ENCODE peak calls at places on chromosomes 1 and 21, in eight cellular contexts. C, D, Z, S, W, N, X and R are unnamed samples.
A peak's percentile ranks its signal among the peaks of the same experiment; 100 is the strongest.

GRCh38 chr21:15439726-15440125 is 290.1 kb upstream of the USP25 start:
- DNase-seq in N (no peak), X (no peak), S (no peak), D (no peak), W (no peak), C (no peak), Z (no peak), R (no peak)

GRCh38 chr1:185929759-185930158 is 195.6 kb downstream of the HMCN1 start:
- DNase-seq in Z (no peak), W (no peak), X (no peak), D (no peak), S (no peak), N (no peak), C (no peak), R (no peak)

GRCh38 chr1:181506563-181507353 is 23.4 kb downstream of the CACNA1E start:
- DNase-seq in C (no peak), Z (no peak), X (no peak), D (no peak), S (no peak), N (no peak), W (no peak), R (no peak)

GRCh38 chr21:26800455-26801454 is 44.5 kb downstream of the ADAMTS1 start:
- DNase-seq in X (no peak), N (no peak), W (no peak), Z (no peak), C (no peak), S (peak; percentile 65), D (no peak), R (no peak)

GRCh38 chr1:47844556-47844950 is 152.6 kb downstream of the TRABD2B start:
- DNase-seq in Z (no peak), D (no peak), N (no peak), W (no peak), S (no peak), C (no peak), X (no peak), R (no peak)

GRCh38 chr1:3238705-3239278 is 169.8 kb downstream of the PRDM16 start:
- DNase-seq in S (no peak), D (no peak), Z (no peak), C (no peak), W (no peak), N (no peak), X (no peak), R (no peak)

GRCh38 chr1:36534711-36535412 is 52.1 kb upstream of the CSF3R start:
- DNase-seq in N (no peak), X (no peak), S (no peak), Z (no peak), D (no peak), W (no peak), C (no peak), R (no peak)

GRCh38 chr1:182305861-182306260 is 85.7 kb downstream of the GLUL start:
- DNase-seq in C (no peak), W (no peak), S (no peak), X (no peak), N (no peak), Z (no peak), D (no peak), R (no peak)

GRCh38 chr1:201535046-201535777 is 3.7 kb upstream of the NAV1 start:
- DNase-seq in S (no peak), C (no peak), X (no peak), D (no peak), Z (no peak), N (no peak), W (no peak), R (no peak)

GRCh38 chr1:157272899-157273774 is 134.9 kb upstream of the ETV3 start:
- DNase-seq in N (no peak), S (no peak), X (no peak), Z (no peak), W (no peak), C (no peak), D (no peak), R (no peak)

GRCh38 chr21:45419162-45419561 is 14.2 kb downstream of the COL18A1 start:
- DNase-seq in D (no peak), N (no peak), S (no peak), X (no peak), W (peak; percentile 34), C (no peak), Z (no peak), R (no peak)

GRCh38 chr1:66690666-66691381 is 61.4 kb upstream of the DYNLT5 start:
- DNase-seq in N (no peak), S (no peak), Z (no peak), C (no peak), X (no peak), W (no peak), D (no peak), R (no peak)

GRCh38 chr1:46618746-46619415 is 2.3 kb upstream of the MOB3C start:
- DNase-seq in C (no peak), W (no peak), S (no peak), D (no peak), X (no peak), N (no peak), Z (no peak), R (no peak)

GRCh38 chr1:228109962-228110488 is 926 bp upstream of the MRPL55 start:
- DNase-seq in C (no peak), X (no peak), W (no peak), S (no peak), N (no peak), Z (no peak), D (no peak), R (no peak)

GRCh38 chr1:155553349-155553748 is 9.3 kb downstream of the ASH1L start:
- DNase-seq in N (no peak), Z (no peak), X (no peak), W (no peak), S (no peak), D (no peak), C (no peak), R (no peak)

GRCh38 chr21:45629046-45629981 is 14.2 kb upstream of the PCBP3 start:
- DNase-seq in Z (no peak), W (no peak), D (no peak), N (no peak), C (no peak), S (no peak), X (no peak), R (no peak)

GRCh38 chr1:95640746-95641145 is 406.7 kb downstream of the RWDD3 start:
- DNase-seq in W (no peak), Z (no peak), N (peak; percentile 57), D (no peak), X (peak; percentile 6), S (peak; percentile 18), C (no peak), R (peak; percentile 50)

GRCh38 chr21:42845296-42845965 is 33.9 kb downstream of the WDR4 start:
- DNase-seq in X (no peak), W (peak; percentile 57), S (no peak), D (no peak), C (no peak), N (peak; percentile 31), Z (no peak), R (no peak)

GRCh38 chr21:38326899-38327298 is 70.1 kb downstream of the KCNJ15 start:
- DNase-seq in S (no peak), Z (no peak), N (no peak), W (no peak), C (no peak), D (no peak), X (no peak), R (no peak)

GRCh38 chr21:29114765-29115164 is 15.7 kb upstream of the MAP3K7CL start:
- DNase-seq in W (no peak), D (no peak), X (peak; percentile 32), C (peak; percentile 77), S (no peak), N (no peak), Z (no peak), R (no peak)

GRCh38 chr1:45122724-45123123 is 83.7 kb downstream of the ZSWIM5 start:
- DNase-seq in X (no peak), Z (no peak), D (no peak), S (no peak), C (no peak), W (no peak), N (no peak), R (no peak)
- H3K4me3 ChIP-seq in X (no peak overlapping the region), Z (no peak overlapping the region), D (no peak overlapping the region), S (no peak overlapping the region), C (no peak overlapping the region), W (no peak overlapping the region), N (no peak overlapping the region), R (no peak overlapping the region)

DNA sequence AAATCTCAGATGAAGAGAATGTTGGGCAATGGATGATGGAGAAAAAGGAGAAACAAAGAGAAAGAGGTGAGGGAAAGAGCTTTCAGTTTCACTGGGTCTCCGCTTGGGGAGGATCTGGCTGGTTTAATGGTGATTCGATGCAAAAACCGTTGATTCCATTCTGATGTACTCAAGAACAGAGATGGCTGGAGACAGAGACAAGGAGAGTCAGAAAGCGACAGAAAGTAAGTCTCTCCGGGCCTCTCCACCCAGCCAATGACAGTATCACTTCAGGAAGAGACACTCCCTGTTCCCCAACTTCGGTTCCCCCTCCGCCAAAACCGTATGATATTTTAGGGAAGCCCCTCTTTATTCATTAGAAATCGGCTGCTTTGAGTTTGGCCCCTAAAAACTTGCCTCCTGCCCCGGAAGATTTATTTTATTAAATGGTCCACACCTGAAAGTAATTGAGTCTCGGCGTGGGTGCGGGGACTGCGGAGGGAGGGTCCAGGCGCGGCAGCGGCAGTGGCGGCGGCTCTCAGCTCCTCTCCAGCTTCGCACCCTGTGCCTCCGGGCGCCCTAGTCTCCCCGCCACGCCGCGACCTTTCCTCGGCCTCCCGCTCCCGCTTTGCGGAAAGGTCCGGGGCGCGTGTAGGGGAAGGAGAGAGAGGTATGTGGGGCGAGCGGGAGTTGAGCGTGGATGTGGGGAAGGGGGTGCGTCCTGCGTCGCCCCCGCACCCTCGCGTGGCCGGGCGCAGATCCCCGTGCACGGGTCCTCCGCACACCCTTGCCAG is 13.2 kb upstream of the ALX3 start:
- DNase-seq in Z (no peak), X (no peak), N (no peak), D (no peak), W (no peak), S (no peak), C (no peak), R (no peak)
- H3K27ac ChIP-seq in Z (no peak overlapping the region), X (no peak overlapping the region), N (no peak overlapping the region), D (no peak overlapping the region), W (peak overlapping the region; percentile 79), S (peak overlapping the region; percentile 90), C (no peak overlapping the region), R (no peak overlapping the region)

DNA sequence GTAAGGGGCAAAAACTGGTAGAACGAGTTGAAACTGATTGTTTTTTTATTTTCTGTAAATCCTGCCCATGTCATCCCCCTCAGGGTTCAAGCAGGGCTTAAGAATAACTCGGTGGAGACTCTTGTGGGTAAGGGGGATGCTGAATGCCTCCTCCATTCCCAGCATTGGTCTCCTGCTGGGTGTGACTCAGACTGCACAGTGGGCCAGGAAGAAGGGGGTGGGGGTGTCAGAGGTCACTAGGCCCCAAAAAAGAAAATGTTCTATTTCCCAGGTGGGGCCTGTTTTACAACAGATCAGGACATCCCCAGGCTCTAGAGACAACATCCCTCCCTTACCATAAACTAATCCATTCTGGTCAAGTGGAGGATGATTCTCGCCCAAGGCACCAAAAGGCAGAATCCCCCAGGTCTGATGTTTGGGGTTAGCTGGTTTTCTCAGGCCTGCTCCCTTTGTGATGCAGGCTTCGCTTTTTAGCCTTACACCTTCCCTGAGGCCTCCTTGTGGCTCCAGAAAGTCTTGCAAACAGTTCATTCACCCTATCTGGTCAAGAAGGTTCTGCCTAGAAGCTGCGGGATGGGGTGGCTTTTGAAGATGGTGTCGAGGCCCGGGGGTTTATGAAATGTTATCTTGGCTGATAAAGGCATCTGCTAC is 10.7 kb upstream of the GRHL3 start:
- DNase-seq in N (no peak), S (no peak), Z (no peak), C (no peak), D (peak; percentile 20), X (no peak), W (no peak), R (no peak)
- H3K4me3 ChIP-seq in N (no peak overlapping the region), S (no peak overlapping the region), Z (no peak overlapping the region), C (no peak overlapping the region), D (no peak overlapping the region), X (no peak overlapping the region), W (no peak overlapping the region), R (no peak overlapping the region)

GRCh38 chr1:193629875-193630274 is 443.5 kb upstream of the B3GALT2 start:
- DNase-seq in N (no peak), D (no peak), W (no peak), Z (no peak), S (no peak), X (no peak), C (no peak), R (no peak)
- H3K27ac ChIP-seq in N (no peak overlapping the region), D (no peak overlapping the region), W (no peak overlapping the region), Z (no peak overlapping the region), S (no peak overlapping the region), X (no peak overlapping the region), C (no peak overlapping the region), R (no peak overlapping the region)